ENCODE peak calls at places on chromosomes 5 and 9, in six cellular contexts. One of them, this sample, is unnamed.
A peak's percentile ranks its signal among the peaks of the same experiment; 100 is the strongest.

GRCh38 chr5:68171101-68171558 is 44.4 kb upstream of the PIK3R1 start:
- DNase-seq in fibroblast of the aortic adventitia: peak; percentile 64
- DNase-seq in GM13976: no peak
- DNase-seq in NCI-H1105: no peak
- DNase-seq in MCF 10A: no peak
- DNase-seq in adrenal gland: peak; percentile 78
- DNase-seq in this sample: no peak

GRCh38 chr5:80502795-80503194 is 14.9 kb downstream of the FAM151B start:
- DNase-seq in MCF 10A: no peak
- DNase-seq in GM13976: no peak
- DNase-seq in adrenal gland: no peak
- DNase-seq in NCI-H1105: no peak
- DNase-seq in fibroblast of the aortic adventitia: no peak
- DNase-seq in this sample: no peak

GRCh38 chr5:179060116-179061008 is at the start of gene ZNF354C:
- DNase-seq in adrenal gland: peak; percentile 84
- DNase-seq in NCI-H1105: no peak
- DNase-seq in MCF 10A: peak; percentile 72
- DNase-seq in fibroblast of the aortic adventitia: peak; percentile 84
- DNase-seq in GM13976: peak; percentile 55
- DNase-seq in this sample: peak; percentile 98

GRCh38 chr5:123138774-123139173 is 49.7 kb downstream of the PRDM6 start:
- DNase-seq in fibroblast of the aortic adventitia: no peak
- DNase-seq in MCF 10A: no peak
- DNase-seq in adrenal gland: no peak
- DNase-seq in NCI-H1105: no peak
- DNase-seq in GM13976: no peak
- DNase-seq in this sample: no peak

GRCh38 chr5:150645070-150645700 is 4.7 kb downstream of the SYNPO start:
- DNase-seq in NCI-H1105: no peak
- DNase-seq in GM13976: no peak
- DNase-seq in adrenal gland: peak; percentile 95
- DNase-seq in fibroblast of the aortic adventitia: peak; percentile 90
- DNase-seq in MCF 10A: peak; percentile 98
- DNase-seq in this sample: peak; percentile 49

GRCh38 chr9:123998970-123999621 is 12.5 kb upstream of the LHX2 start:
- DNase-seq in adrenal gland: no peak
- DNase-seq in GM13976: peak; percentile 50
- DNase-seq in MCF 10A: no peak
- DNase-seq in NCI-H1105: no peak
- DNase-seq in fibroblast of the aortic adventitia: no peak
- DNase-seq in this sample: no peak

GRCh38 chr9:105672711-105673234 is 10.5 kb downstream of the TAL2 start:
- DNase-seq in adrenal gland: no peak
- DNase-seq in fibroblast of the aortic adventitia: no peak
- DNase-seq in GM13976: no peak
- DNase-seq in MCF 10A: no peak
- DNase-seq in NCI-H1105: no peak
- DNase-seq in this sample: no peak

GRCh38 chr5:56255521-56255920 is 22.4 kb upstream of the ANKRD55 start:
- DNase-seq in fibroblast of the aortic adventitia: no peak
- DNase-seq in adrenal gland: no peak
- DNase-seq in MCF 10A: no peak
- DNase-seq in NCI-H1105: no peak
- DNase-seq in GM13976: no peak
- DNase-seq in this sample: no peak

GRCh38 chr5:72693546-72693945 is 122.9 kb upstream of the TNPO1 start:
- DNase-seq in MCF 10A: no peak
- DNase-seq in GM13976: no peak
- DNase-seq in fibroblast of the aortic adventitia: no peak
- DNase-seq in NCI-H1105: no peak
- DNase-seq in adrenal gland: no peak
- DNase-seq in this sample: no peak

GRCh38 chr9:19161257-19162025 is 34.1 kb upstream of the PLIN2 start:
- DNase-seq in GM13976: peak; percentile 54
- DNase-seq in fibroblast of the aortic adventitia: peak; percentile 95
- DNase-seq in MCF 10A: peak; percentile 96
- DNase-seq in NCI-H1105: no peak
- DNase-seq in adrenal gland: peak; percentile 90
- DNase-seq in this sample: no peak

GRCh38 chr5:134494780-134495179 is 30.7 kb upstream of the JADE2 start:
- DNase-seq in GM13976: no peak
- DNase-seq in fibroblast of the aortic adventitia: no peak
- DNase-seq in NCI-H1105: no peak
- DNase-seq in MCF 10A: no peak
- DNase-seq in adrenal gland: no peak
- DNase-seq in this sample: no peak

GRCh38 chr5:82662340-82662739 is 384.2 kb upstream of the RPS23 start:
- DNase-seq in GM13976: no peak
- DNase-seq in NCI-H1105: no peak
- DNase-seq in adrenal gland: no peak
- DNase-seq in MCF 10A: no peak
- DNase-seq in fibroblast of the aortic adventitia: peak; percentile 16
- DNase-seq in this sample: no peak

GRCh38 chr5:14186132-14186830 is 43.1 kb downstream of the TRIO start:
- DNase-seq in fibroblast of the aortic adventitia: peak; percentile 84
- DNase-seq in GM13976: no peak
- DNase-seq in adrenal gland: no peak
- DNase-seq in MCF 10A: peak; percentile 82
- DNase-seq in NCI-H1105: no peak
- DNase-seq in this sample: no peak

GRCh38 chr9:110768887-110769286 is 100.3 kb downstream of the MUSK start:
- DNase-seq in GM13976: no peak
- DNase-seq in fibroblast of the aortic adventitia: no peak
- DNase-seq in MCF 10A: no peak
- DNase-seq in NCI-H1105: no peak
- DNase-seq in adrenal gland: no peak
- DNase-seq in this sample: no peak

GRCh38 chr9:72856985-72857631 is 95.7 kb downstream of the ALDH1A1 start:
- DNase-seq in adrenal gland: peak; percentile 39
- DNase-seq in GM13976: peak; percentile 27
- DNase-seq in MCF 10A: peak; percentile 64
- DNase-seq in fibroblast of the aortic adventitia: peak; percentile 85
- DNase-seq in NCI-H1105: peak; percentile 11
- DNase-seq in this sample: no peak

GRCh38 chr5:134101686-134102439 is 12.6 kb upstream of the TCF7 start:
- DNase-seq in GM13976: peak; percentile 82
- DNase-seq in fibroblast of the aortic adventitia: peak; percentile 20
- DNase-seq in NCI-H1105: no peak
- DNase-seq in MCF 10A: peak; percentile 67
- DNase-seq in adrenal gland: peak; percentile 43
- DNase-seq in this sample: peak; percentile 79

GRCh38 chr9:137989999-137990715 is 112.6 kb downstream of the CACNA1B start:
- DNase-seq in MCF 10A: peak; percentile 53
- DNase-seq in GM13976: no peak
- DNase-seq in fibroblast of the aortic adventitia: no peak
- DNase-seq in NCI-H1105: no peak
- DNase-seq in adrenal gland: no peak
- DNase-seq in this sample: no peak

GRCh38 chr5:181190711-181191525 is 14.1 kb downstream of the TRIM7 start:
- DNase-seq in NCI-H1105: no peak
- DNase-seq in GM13976: peak; percentile 36
- DNase-seq in MCF 10A: no peak
- DNase-seq in fibroblast of the aortic adventitia: peak; percentile 39
- DNase-seq in adrenal gland: peak; percentile 46
- DNase-seq in this sample: peak; percentile 69

GRCh38 chr9:38319496-38320173 is 72.9 kb upstream of the ALDH1B1 start:
- DNase-seq in GM13976: no peak
- DNase-seq in adrenal gland: no peak
- DNase-seq in NCI-H1105: no peak
- DNase-seq in fibroblast of the aortic adventitia: peak; percentile 6
- DNase-seq in MCF 10A: no peak
- DNase-seq in this sample: no peak

GRCh38 chr5:620586-621180 is 8.5 kb downstream of the CEP72 start:
- DNase-seq in GM13976: no peak
- DNase-seq in NCI-H1105: no peak
- DNase-seq in fibroblast of the aortic adventitia: no peak
- DNase-seq in MCF 10A: no peak
- DNase-seq in adrenal gland: no peak
- DNase-seq in this sample: no peak

GRCh38 chr5:87825583-87825982 is 412.9 kb upstream of the CCNH start:
- DNase-seq in GM13976: no peak
- DNase-seq in NCI-H1105: no peak
- DNase-seq in MCF 10A: peak; percentile 17
- DNase-seq in fibroblast of the aortic adventitia: no peak
- DNase-seq in adrenal gland: no peak
- DNase-seq in this sample: no peak

GRCh38 chr5:79416499-79416898 is 97.4 kb downstream of the HOMER1 start:
- DNase-seq in NCI-H1105: no peak
- DNase-seq in MCF 10A: no peak
- DNase-seq in GM13976: peak; percentile 53
- DNase-seq in fibroblast of the aortic adventitia: peak; percentile 10
- DNase-seq in adrenal gland: peak; percentile 18
- DNase-seq in this sample: no peak

GRCh38 chr5:67815455-67816391 is 399.8 kb upstream of the PIK3R1 start:
- DNase-seq in adrenal gland: peak; percentile 37
- DNase-seq in fibroblast of the aortic adventitia: peak; percentile 66
- DNase-seq in GM13976: no peak
- DNase-seq in MCF 10A: peak; percentile 58
- DNase-seq in NCI-H1105: no peak
- DNase-seq in this sample: no peak

GRCh38 chr5:42021119-42021518 is 96.0 kb downstream of the FBXO4 start:
- DNase-seq in NCI-H1105: no peak
- DNase-seq in GM13976: no peak
- DNase-seq in fibroblast of the aortic adventitia: no peak
- DNase-seq in MCF 10A: peak; percentile 3
- DNase-seq in adrenal gland: no peak
- DNase-seq in this sample: no peak

GRCh38 chr5:178499352-178499751 is 90.8 kb downstream of the COL23A1 start:
- DNase-seq in GM13976: no peak
- DNase-seq in fibroblast of the aortic adventitia: no peak
- DNase-seq in NCI-H1105: no peak
- DNase-seq in adrenal gland: no peak
- DNase-seq in MCF 10A: no peak
- DNase-seq in this sample: no peak

GRCh38 chr5:172004824-172005237 is 1.6 kb downstream of the FBXW11 start:
- DNase-seq in fibroblast of the aortic adventitia: peak; percentile 35
- DNase-seq in NCI-H1105: no peak
- DNase-seq in MCF 10A: no peak
- DNase-seq in GM13976: no peak
- DNase-seq in adrenal gland: no peak
- DNase-seq in this sample: no peak

GRCh38 chr5:143683459-143683858 is 128.5 kb upstream of the HMHB1 start:
- DNase-seq in GM13976: no peak
- DNase-seq in fibroblast of the aortic adventitia: no peak
- DNase-seq in adrenal gland: no peak
- DNase-seq in NCI-H1105: no peak
- DNase-seq in MCF 10A: no peak
- DNase-seq in this sample: no peak